ENCODE peak calls at places on chromosomes 11 and 22, in eight cellular contexts. F is pulmonary artery endothelial cell; A is M059J; M is activated naive CD4-positive, alpha-beta T cell treated with anti-CD3 and anti-CD28 coated beads, Interleukin-2, amount 50 U/mL, for 16 hours; X is prostate gland; G is pons; K is non-pigmented ciliary epithelial cell; U is Caki2. S is an unnamed sample.

GRCh38 chr11:86067230-86068137 is 1.4 kb downstream of the PICALM start:
- DNase-seq in A (peak), F (no peak), X (no peak), U (peak), K (no peak), G (peak), M (no peak), S (peak)

GRCh38 chr11:12625438-12626071 is 48.7 kb upstream of the TEAD1 start:
- DNase-seq in M (no peak), K (peak), X (no peak), U (peak), G (no peak), A (peak), F (no peak), S (no peak)

GRCh38 chr11:41379084-41379483 is 80.4 kb downstream of the LRRC4C start:
- DNase-seq in M (no peak), X (no peak), U (no peak), A (peak), K (no peak), F (no peak), G (no peak), S (no peak)

GRCh38 chr11:129652828-129653227 is 162.8 kb upstream of the TMEM45B start:
- DNase-seq in A (peak), M (no peak), K (peak), U (no peak), F (peak), X (no peak), G (no peak), S (no peak)

GRCh38 chr22:43310798-43311197 is 32.4 kb downstream of the SCUBE1 start:
- DNase-seq in X (no peak), U (no peak), K (no peak), M (no peak), A (no peak), F (no peak), G (no peak), S (no peak)

GRCh38 chr11:26820739-26821138 is 98.9 kb upstream of the SLC5A12 start:
- DNase-seq in G (no peak), X (no peak), K (peak), M (no peak), A (peak), U (no peak), F (no peak), S (no peak)

GRCh38 chr11:64971421-64972233 is at the start of gene MAJIN:
- DNase-seq in G (peak), K (peak), F (peak), U (no peak), X (peak), A (no peak), M (peak), S (peak)

GRCh38 chr11:108278546-108278945 is 55.7 kb downstream of the ATM start:
- DNase-seq in A (peak), U (no peak), X (no peak), F (no peak), G (peak), K (no peak), M (no peak), S (no peak)

GRCh38 chr11:1138053-1138452 is 19.7 kb upstream of the MUC5AC start:
- DNase-seq in G (no peak), U (peak), A (peak), M (no peak), X (no peak), F (no peak), K (no peak), S (no peak)

GRCh38 chr22:23183107-23183698 is 2.9 kb downstream of the BCR start:
- DNase-seq in A (peak), X (peak), G (peak), F (no peak), K (no peak), M (no peak), U (no peak), S (no peak)

GRCh38 chr22:49838771-49839717 is 11.4 kb upstream of the BRD1 start:
- DNase-seq in G (no peak), F (no peak), A (peak), X (no peak), K (no peak), U (no peak), M (peak), S (no peak)

GRCh38 chr11:8262552-8263108 is 1.0 kb downstream of the LMO1 start:
- DNase-seq in U (peak), F (no peak), X (peak), M (peak), G (no peak), K (no peak), A (peak), S (no peak)

GRCh38 chr11:3037041-3037944 is 19.9 kb downstream of the CARS1 start:
- DNase-seq in F (peak), G (peak), X (peak), A (peak), U (peak), K (no peak), M (peak), S (peak)

GRCh38 chr22:37282385-37282677 is at the start of gene CYTH4:
- DNase-seq in G (peak), F (no peak), U (no peak), X (no peak), M (peak), K (no peak), A (no peak), S (no peak)

GRCh38 chr22:25930083-25930482 is 188.1 kb downstream of the MYO18B start:
- DNase-seq in F (no peak), M (no peak), G (no peak), U (no peak), K (no peak), X (no peak), A (no peak), S (no peak)

GRCh38 chr11:12963789-12964536 is 45.2 kb upstream of the RASSF10 start:
- DNase-seq in F (peak), U (peak), K (peak), X (peak), M (peak), G (peak), A (peak), S (peak)

GRCh38 chr22:50612168-50612714 is 11.6 kb downstream of the MAPK8IP2 start:
- DNase-seq in G (no peak), A (no peak), F (no peak), X (no peak), K (no peak), U (no peak), M (no peak), S (no peak)

GRCh38 chr22:22666307-22667091 is 22.1 kb downstream of the GGTLC2 start:
- DNase-seq in M (no peak), G (no peak), K (no peak), F (no peak), U (peak), X (no peak), A (peak), S (peak)

GRCh38 chr11:17767301-17767885 is 32.8 kb downstream of the KCNC1 start:
- DNase-seq in M (no peak), A (no peak), X (no peak), F (no peak), U (no peak), G (no peak), K (no peak), S (no peak)

GRCh38 chr11:13238879-13239514 is 38.6 kb upstream of the BMAL1 start:
- DNase-seq in K (no peak), A (peak), U (peak), F (no peak), G (peak), X (no peak), M (peak), S (peak)

GRCh38 chr11:78985654-78986053 is 411.0 kb upstream of the NARS2 start:
- DNase-seq in U (no peak), X (no peak), M (no peak), K (no peak), G (no peak), F (no peak), A (no peak), S (no peak)

GRCh38 chr11:46977038-46977818 is 40.7 kb downstream of the CSTPP1 start:
- DNase-seq in U (no peak), K (no peak), M (no peak), A (no peak), X (no peak), G (peak), F (no peak), S (no peak)

GRCh38 chr11:73249304-73249703 is 22.8 kb upstream of the P2RY6 start:
- DNase-seq in K (no peak), U (peak), F (no peak), G (no peak), M (no peak), X (no peak), A (peak), S (no peak)

GRCh38 chr11:16280256-16280682 is 76.1 kb downstream of the SOX6 start:
- DNase-seq in U (peak), K (no peak), A (peak), F (no peak), M (no peak), X (no peak), G (no peak), S (peak)

GRCh38 chr22:31488346-31488883 is 1.2 kb downstream of the EIF4ENIF1 start:
- DNase-seq in A (no peak), U (peak), F (no peak), G (no peak), K (no peak), X (no peak), M (no peak), S (peak)

GRCh38 chr11:22192289-22192641 is 620 bp upstream of the ANO5 start:
- DNase-seq in G (peak), X (no peak), F (no peak), A (no peak), U (peak), M (no peak), K (no peak), S (no peak)

GRCh38 chr22:42376721-42377177 is 55.5 kb downstream of the NFAM1 start:
- DNase-seq in X (no peak), U (peak), M (no peak), F (no peak), A (no peak), G (no peak), K (no peak), S (peak)

GRCh38 chr11:134558916-134559616 is 147.0 kb upstream of the B3GAT1 start:
- DNase-seq in F (no peak), M (no peak), U (no peak), A (no peak), G (no peak), K (no peak), X (no peak), S (no peak)

GRCh38 chr22:37601540-37602442 is 6.8 kb upstream of the GGA1 start:
- DNase-seq in X (no peak), G (no peak), U (peak), F (no peak), K (no peak), A (peak), M (no peak), S (no peak)

GRCh38 chr11:1298695-1299492 is 10.5 kb downstream of the TOLLIP start:
- DNase-seq in F (no peak), G (no peak), M (no peak), A (no peak), U (peak), X (peak), K (peak), S (peak)

GRCh38 chr11:36945384-36945783 is 347.3 kb upstream of the RAG2 start:
- DNase-seq in K (no peak), A (no peak), X (no peak), M (no peak), U (peak), G (no peak), F (no peak), S (no peak)

GRCh38 chr22:41996826-41997225 is 1.8 kb upstream of the WBP2NL start:
- DNase-seq in A (no peak), F (no peak), M (no peak), U (no peak), G (no peak), K (no peak), X (no peak), S (no peak)

GRCh38 chr22:27746918-27747317 is 54.6 kb downstream of the MN1 start:
- DNase-seq in K (no peak), M (no peak), U (no peak), X (no peak), F (no peak), G (no peak), A (no peak), S (no peak)

GRCh38 chr22:22856885-22857606 is 30.6 kb upstream of the IGLL5 start:
- DNase-seq in M (no peak), K (no peak), U (no peak), G (no peak), X (no peak), A (no peak), F (no peak), S (no peak)

GRCh38 chr11:124953753-124954624 is at the start of gene CCDC15:
- DNase-seq in U (peak), A (peak), M (peak), G (peak), F (peak), K (peak), X (peak), S (peak)

GRCh38 chr11:40722179-40722795 is 737.2 kb downstream of the LRRC4C start:
- DNase-seq in M (no peak), U (peak), K (no peak), X (no peak), F (no peak), A (peak), G (peak), S (peak)

GRCh38 chr11:2320591-2321310 is 18.9 kb downstream of the TSPAN32 start:
- DNase-seq in X (no peak), A (no peak), M (no peak), F (no peak), G (no peak), K (no peak), U (no peak), S (no peak)

GRCh38 chr22:29204617-29205183 is 996 bp upstream of the EMID1 start:
- DNase-seq in G (no peak), A (no peak), X (no peak), F (no peak), M (no peak), K (no peak), U (no peak), S (peak)

GRCh38 chr11:2724653-2725366 is 25.0 kb upstream of the KCNQ1OT1 start:
- DNase-seq in K (no peak), M (no peak), X (no peak), A (no peak), F (no peak), G (no peak), U (no peak), S (no peak)

GRCh38 chr11:13140873-13141655 is 131.9 kb downstream of the RASSF10 start:
- DNase-seq in K (no peak), M (no peak), X (peak), F (no peak), G (no peak), A (peak), U (peak), S (no peak)

S was measured in erythroblast.